ENCODE peak calls at places on chromosome 21, in nine cellular contexts. One of them, this sample, is unnamed.

GRCh38 chr21:33157303-33157702 is 72.4 kb upstream of the IFNAR2 start:
- DNase-seq in small intestine: no peak
- DNase-seq in RPMI8226: no peak
- DNase-seq in effector CD4-positive, alpha-beta T cell: no peak
- DNase-seq in germinal center: no peak
- DNase-seq in CD8-positive, alpha-beta T cell: no peak
- DNase-seq in fibroblast of pulmonary artery: peak; percentile 24
- DNase-seq in GM10248: no peak
- DNase-seq in NCI-H1436: no peak
- DNase-seq in this sample: no peak

GRCh38 chr21:25691931-25692330 is 42.8 kb downstream of the ATP5PF start:
- DNase-seq in small intestine: no peak
- DNase-seq in RPMI8226: no peak
- DNase-seq in effector CD4-positive, alpha-beta T cell: no peak
- DNase-seq in germinal center: no peak
- DNase-seq in CD8-positive, alpha-beta T cell: no peak
- DNase-seq in fibroblast of pulmonary artery: no peak
- DNase-seq in GM10248: no peak
- DNase-seq in NCI-H1436: no peak
- DNase-seq in this sample: no peak

GRCh38 chr21:38989745-38990423 is 184.2 kb downstream of the ETS2 start:
- DNase-seq in small intestine: no peak
- DNase-seq in RPMI8226: no peak
- DNase-seq in effector CD4-positive, alpha-beta T cell: no peak
- DNase-seq in germinal center: no peak
- DNase-seq in CD8-positive, alpha-beta T cell: no peak
- DNase-seq in fibroblast of pulmonary artery: peak; percentile 89
- DNase-seq in GM10248: no peak
- DNase-seq in NCI-H1436: no peak
- DNase-seq in this sample: peak; percentile 46

GRCh38 chr21:42991992-42992740 is 17.8 kb downstream of the PKNOX1 start:
- DNase-seq in small intestine: no peak
- DNase-seq in RPMI8226: no peak
- DNase-seq in effector CD4-positive, alpha-beta T cell: no peak
- DNase-seq in germinal center: no peak
- DNase-seq in CD8-positive, alpha-beta T cell: no peak
- DNase-seq in fibroblast of pulmonary artery: peak; percentile 93
- DNase-seq in GM10248: no peak
- DNase-seq in NCI-H1436: no peak
- DNase-seq in this sample: no peak

GRCh38 chr21:41706678-41707077 is 60.2 kb downstream of the RIPK4 start:
- DNase-seq in small intestine: peak; percentile 100
- DNase-seq in RPMI8226: no peak
- DNase-seq in effector CD4-positive, alpha-beta T cell: no peak
- DNase-seq in germinal center: no peak
- DNase-seq in CD8-positive, alpha-beta T cell: no peak
- DNase-seq in fibroblast of pulmonary artery: peak; percentile 51
- DNase-seq in GM10248: no peak
- DNase-seq in NCI-H1436: no peak
- DNase-seq in this sample: no peak

GRCh38 chr21:46295996-46296752 is 10.0 kb downstream of the YBEY start:
- DNase-seq in small intestine: peak; percentile 37
- DNase-seq in RPMI8226: no peak
- DNase-seq in effector CD4-positive, alpha-beta T cell: no peak
- DNase-seq in germinal center: peak; percentile 88
- DNase-seq in CD8-positive, alpha-beta T cell: peak; percentile 56
- DNase-seq in fibroblast of pulmonary artery: peak; percentile 86
- DNase-seq in GM10248: peak; percentile 65
- DNase-seq in NCI-H1436: peak; percentile 17
- DNase-seq in this sample: no peak

GRCh38 chr21:29504751-29505321 is 206.1 kb downstream of the BACH1 start:
- DNase-seq in small intestine: no peak
- DNase-seq in RPMI8226: no peak
- DNase-seq in effector CD4-positive, alpha-beta T cell: no peak
- DNase-seq in germinal center: no peak
- DNase-seq in CD8-positive, alpha-beta T cell: no peak
- DNase-seq in fibroblast of pulmonary artery: peak; percentile 38
- DNase-seq in GM10248: no peak
- DNase-seq in NCI-H1436: no peak
- DNase-seq in this sample: no peak

GRCh38 chr21:34815831-34816700 is 147.3 kb downstream of the CLIC6 start:
- DNase-seq in small intestine: no peak
- DNase-seq in RPMI8226: no peak
- DNase-seq in effector CD4-positive, alpha-beta T cell: no peak
- DNase-seq in germinal center: no peak
- DNase-seq in CD8-positive, alpha-beta T cell: no peak
- DNase-seq in fibroblast of pulmonary artery: no peak
- DNase-seq in GM10248: no peak
- DNase-seq in NCI-H1436: no peak
- DNase-seq in this sample: no peak

GRCh38 chr21:44529011-44529421 is 11.0 kb downstream of the KRTAP10-1 start:
- DNase-seq in small intestine: no peak
- DNase-seq in RPMI8226: no peak
- DNase-seq in effector CD4-positive, alpha-beta T cell: no peak
- DNase-seq in germinal center: no peak
- DNase-seq in CD8-positive, alpha-beta T cell: no peak
- DNase-seq in fibroblast of pulmonary artery: no peak
- DNase-seq in GM10248: no peak
- DNase-seq in NCI-H1436: no peak
- DNase-seq in this sample: no peak

GRCh38 chr21:31158789-31159581 is 120.7 kb upstream of the KRTAP19-8 start:
- DNase-seq in small intestine: no peak
- DNase-seq in RPMI8226: no peak
- DNase-seq in effector CD4-positive, alpha-beta T cell: no peak
- DNase-seq in germinal center: no peak
- DNase-seq in CD8-positive, alpha-beta T cell: no peak
- DNase-seq in fibroblast of pulmonary artery: peak; percentile 63
- DNase-seq in GM10248: no peak
- DNase-seq in NCI-H1436: no peak
- DNase-seq in this sample: no peak

GRCh38 chr21:39597595-39598185 is 15.1 kb upstream of the B3GALT5 start:
- DNase-seq in small intestine: no peak
- DNase-seq in RPMI8226: no peak
- DNase-seq in effector CD4-positive, alpha-beta T cell: no peak
- DNase-seq in germinal center: no peak
- DNase-seq in CD8-positive, alpha-beta T cell: no peak
- DNase-seq in fibroblast of pulmonary artery: no peak
- DNase-seq in GM10248: no peak
- DNase-seq in NCI-H1436: no peak
- DNase-seq in this sample: no peak

GRCh38 chr21:35945089-35945671 is 115.1 kb downstream of the SETD4 start:
- DNase-seq in small intestine: no peak
- DNase-seq in RPMI8226: no peak
- DNase-seq in effector CD4-positive, alpha-beta T cell: no peak
- DNase-seq in germinal center: no peak
- DNase-seq in CD8-positive, alpha-beta T cell: no peak
- DNase-seq in fibroblast of pulmonary artery: no peak
- DNase-seq in GM10248: no peak
- DNase-seq in NCI-H1436: no peak
- DNase-seq in this sample: no peak

GRCh38 chr21:46212721-46213484 is 15.7 kb downstream of the LSS start:
- DNase-seq in small intestine: no peak
- DNase-seq in RPMI8226: no peak
- DNase-seq in effector CD4-positive, alpha-beta T cell: no peak
- DNase-seq in germinal center: no peak
- DNase-seq in CD8-positive, alpha-beta T cell: no peak
- DNase-seq in fibroblast of pulmonary artery: no peak
- DNase-seq in GM10248: no peak
- DNase-seq in NCI-H1436: no peak
- DNase-seq in this sample: no peak

GRCh38 chr21:17479606-17480005 is 33.2 kb upstream of the CXADR start:
- DNase-seq in small intestine: no peak
- DNase-seq in RPMI8226: no peak
- DNase-seq in effector CD4-positive, alpha-beta T cell: no peak
- DNase-seq in germinal center: no peak
- DNase-seq in CD8-positive, alpha-beta T cell: no peak
- DNase-seq in fibroblast of pulmonary artery: no peak
- DNase-seq in GM10248: no peak
- DNase-seq in NCI-H1436: no peak
- DNase-seq in this sample: no peak

GRCh38 chr21:14942801-14943490 is 121.9 kb downstream of the NRIP1 start:
- DNase-seq in small intestine: no peak
- DNase-seq in RPMI8226: no peak
- DNase-seq in effector CD4-positive, alpha-beta T cell: no peak
- DNase-seq in germinal center: no peak
- DNase-seq in CD8-positive, alpha-beta T cell: no peak
- DNase-seq in fibroblast of pulmonary artery: peak; percentile 63
- DNase-seq in GM10248: no peak
- DNase-seq in NCI-H1436: no peak
- DNase-seq in this sample: no peak

GRCh38 chr21:14979264-14979663 is 85.5 kb downstream of the NRIP1 start:
- DNase-seq in small intestine: no peak
- DNase-seq in RPMI8226: no peak
- DNase-seq in effector CD4-positive, alpha-beta T cell: no peak
- DNase-seq in germinal center: no peak
- DNase-seq in CD8-positive, alpha-beta T cell: no peak
- DNase-seq in fibroblast of pulmonary artery: no peak
- DNase-seq in GM10248: no peak
- DNase-seq in NCI-H1436: no peak
- DNase-seq in this sample: no peak

GRCh38 chr21:41583274-41583790 is 75.4 kb upstream of the TMPRSS2 start:
- DNase-seq in small intestine: no peak
- DNase-seq in RPMI8226: no peak
- DNase-seq in effector CD4-positive, alpha-beta T cell: no peak
- DNase-seq in germinal center: no peak
- DNase-seq in CD8-positive, alpha-beta T cell: no peak
- DNase-seq in fibroblast of pulmonary artery: no peak
- DNase-seq in GM10248: no peak
- DNase-seq in NCI-H1436: no peak
- DNase-seq in this sample: no peak

GRCh38 chr21:39924577-39925308 is 57.5 kb downstream of the PCP4 start:
- DNase-seq in small intestine: no peak
- DNase-seq in RPMI8226: peak; percentile 77
- DNase-seq in effector CD4-positive, alpha-beta T cell: no peak
- DNase-seq in germinal center: no peak
- DNase-seq in CD8-positive, alpha-beta T cell: no peak
- DNase-seq in fibroblast of pulmonary artery: no peak
- DNase-seq in GM10248: no peak
- DNase-seq in NCI-H1436: no peak
- DNase-seq in this sample: no peak

GRCh38 chr21:44083631-44084291 is 23.4 kb upstream of the PWP2 start:
- DNase-seq in small intestine: peak; percentile 46
- DNase-seq in RPMI8226: no peak
- DNase-seq in effector CD4-positive, alpha-beta T cell: peak; percentile 61
- DNase-seq in germinal center: no peak
- DNase-seq in CD8-positive, alpha-beta T cell: peak; percentile 71
- DNase-seq in fibroblast of pulmonary artery: no peak
- DNase-seq in GM10248: no peak
- DNase-seq in NCI-H1436: no peak
- DNase-seq in this sample: no peak

GRCh38 chr21:21067375-21067774 is 69.2 kb downstream of the NCAM2 start:
- DNase-seq in small intestine: no peak
- DNase-seq in RPMI8226: no peak
- DNase-seq in effector CD4-positive, alpha-beta T cell: no peak
- DNase-seq in germinal center: no peak
- DNase-seq in CD8-positive, alpha-beta T cell: no peak
- DNase-seq in fibroblast of pulmonary artery: no peak
- DNase-seq in GM10248: no peak
- DNase-seq in NCI-H1436: no peak
- DNase-seq in this sample: no peak

GRCh38 chr21:17461582-17461981 is 51.3 kb upstream of the CXADR start:
- DNase-seq in small intestine: peak; percentile 36
- DNase-seq in RPMI8226: no peak
- DNase-seq in effector CD4-positive, alpha-beta T cell: no peak
- DNase-seq in germinal center: no peak
- DNase-seq in CD8-positive, alpha-beta T cell: no peak
- DNase-seq in fibroblast of pulmonary artery: peak; percentile 71
- DNase-seq in GM10248: no peak
- DNase-seq in NCI-H1436: no peak
- DNase-seq in this sample: no peak

GRCh38 chr21:15221799-15222386 is 157.1 kb upstream of the NRIP1 start:
- DNase-seq in small intestine: no peak
- DNase-seq in RPMI8226: peak; percentile 26
- DNase-seq in effector CD4-positive, alpha-beta T cell: no peak
- DNase-seq in germinal center: no peak
- DNase-seq in CD8-positive, alpha-beta T cell: no peak
- DNase-seq in fibroblast of pulmonary artery: peak; percentile 93
- DNase-seq in GM10248: no peak
- DNase-seq in NCI-H1436: no peak
- DNase-seq in this sample: no peak

GRCh38 chr21:42435401-42435800 is 31.7 kb downstream of the UBASH3A start:
- DNase-seq in small intestine: no peak
- DNase-seq in RPMI8226: no peak
- DNase-seq in effector CD4-positive, alpha-beta T cell: no peak
- DNase-seq in germinal center: no peak
- DNase-seq in CD8-positive, alpha-beta T cell: no peak
- DNase-seq in fibroblast of pulmonary artery: no peak
- DNase-seq in GM10248: no peak
- DNase-seq in NCI-H1436: no peak
- DNase-seq in this sample: no peak

GRCh38 chr21:42964086-42964485 is 10.3 kb upstream of the PKNOX1 start:
- DNase-seq in small intestine: no peak
- DNase-seq in RPMI8226: no peak
- DNase-seq in effector CD4-positive, alpha-beta T cell: no peak
- DNase-seq in germinal center: no peak
- DNase-seq in CD8-positive, alpha-beta T cell: no peak
- DNase-seq in fibroblast of pulmonary artery: no peak
- DNase-seq in GM10248: no peak
- DNase-seq in NCI-H1436: no peak
- DNase-seq in this sample: no peak

GRCh38 chr21:17726047-17726446 is 93.1 kb downstream of the C21orf91 start:
- DNase-seq in small intestine: no peak
- DNase-seq in RPMI8226: peak; percentile 10
- DNase-seq in effector CD4-positive, alpha-beta T cell: no peak
- DNase-seq in germinal center: no peak
- DNase-seq in CD8-positive, alpha-beta T cell: no peak
- DNase-seq in fibroblast of pulmonary artery: peak; percentile 7
- DNase-seq in GM10248: no peak
- DNase-seq in NCI-H1436: peak; percentile 1
- DNase-seq in this sample: no peak

GRCh38 chr21:46057111-46057709 is 40.7 kb upstream of the COL6A2 start:
- DNase-seq in small intestine: no peak
- DNase-seq in RPMI8226: no peak
- DNase-seq in effector CD4-positive, alpha-beta T cell: no peak
- DNase-seq in germinal center: no peak
- DNase-seq in CD8-positive, alpha-beta T cell: peak; percentile 18
- DNase-seq in fibroblast of pulmonary artery: no peak
- DNase-seq in GM10248: no peak
- DNase-seq in NCI-H1436: no peak
- DNase-seq in this sample: no peak

GRCh38 chr21:16291296-16291695 is 561.5 kb downstream of the USP25 start:
- DNase-seq in small intestine: no peak
- DNase-seq in RPMI8226: no peak
- DNase-seq in effector CD4-positive, alpha-beta T cell: no peak
- DNase-seq in germinal center: no peak
- DNase-seq in CD8-positive, alpha-beta T cell: no peak
- DNase-seq in fibroblast of pulmonary artery: no peak
- DNase-seq in GM10248: no peak
- DNase-seq in NCI-H1436: no peak
- DNase-seq in this sample: no peak

GRCh38 chr21:40471103-40471502 is 375.9 kb downstream of the DSCAM start:
- DNase-seq in small intestine: no peak
- DNase-seq in RPMI8226: peak; percentile 73
- DNase-seq in effector CD4-positive, alpha-beta T cell: no peak
- DNase-seq in germinal center: no peak
- DNase-seq in CD8-positive, alpha-beta T cell: no peak
- DNase-seq in fibroblast of pulmonary artery: no peak
- DNase-seq in GM10248: no peak
- DNase-seq in NCI-H1436: no peak
- DNase-seq in this sample: no peak

GRCh38 chr21:44199448-44199847 is 41.3 kb downstream of the ICOSLG start:
- DNase-seq in small intestine: no peak
- DNase-seq in RPMI8226: peak; percentile 2
- DNase-seq in effector CD4-positive, alpha-beta T cell: no peak
- DNase-seq in germinal center: peak; percentile 60
- DNase-seq in CD8-positive, alpha-beta T cell: no peak
- DNase-seq in fibroblast of pulmonary artery: no peak
- DNase-seq in GM10248: no peak
- DNase-seq in NCI-H1436: no peak
- DNase-seq in this sample: no peak

GRCh38 chr21:34558960-34559631 is 47.1 kb upstream of the KCNE1 start:
- DNase-seq in small intestine: no peak
- DNase-seq in RPMI8226: no peak
- DNase-seq in effector CD4-positive, alpha-beta T cell: no peak
- DNase-seq in germinal center: no peak
- DNase-seq in CD8-positive, alpha-beta T cell: no peak
- DNase-seq in fibroblast of pulmonary artery: no peak
- DNase-seq in GM10248: no peak
- DNase-seq in NCI-H1436: no peak
- DNase-seq in this sample: no peak

GRCh38 chr21:38631676-38632075 is 133.4 kb upstream of the ERG start:
- DNase-seq in small intestine: no peak
- DNase-seq in RPMI8226: no peak
- DNase-seq in effector CD4-positive, alpha-beta T cell: no peak
- DNase-seq in germinal center: no peak
- DNase-seq in CD8-positive, alpha-beta T cell: no peak
- DNase-seq in fibroblast of pulmonary artery: no peak
- DNase-seq in GM10248: no peak
- DNase-seq in NCI-H1436: no peak
- DNase-seq in this sample: no peak